ENCODE peak calls at places on chromosomes 5 and 9, in four cellular contexts. I is endothelial cell, A is Calu3, K is progenitor cell of endocrine pancreas. P is an unnamed sample.

GRCh38 chr9:94212091-94212490 is 47.0 kb upstream of the ZNF169 start:
- DNase-seq in I (no peak), A (no peak), K (no peak), P (no peak)

GRCh38 chr5:57166250-57166649 is 7.6 kb upstream of the GPBP1 start:
- DNase-seq in I (no peak), A (no peak), K (no peak), P (no peak)

GRCh38 chr9:128149001-128149701 is at the start of gene LCN2:
- DNase-seq in I (no peak), A (peak), K (no peak), P (no peak)

GRCh38 chr5:76125888-76126287 is 42.7 kb downstream of the SV2C start:
- DNase-seq in I (no peak), A (no peak), K (no peak), P (no peak)

GRCh38 chr5:99105216-99105615 is 176.4 kb upstream of the CHD1 start:
- DNase-seq in I (no peak), A (no peak), K (no peak), P (no peak)

GRCh38 chr5:175548899-175549311 is 70.5 kb downstream of the SFXN1 start:
- DNase-seq in I (no peak), A (no peak), K (no peak), P (no peak)

GRCh38 chr9:128360826-128361225 is 10.3 kb upstream of the URM1 start:
- DNase-seq in I (no peak), A (no peak), K (no peak), P (no peak)

GRCh38 chr5:50767588-50767987 is 101.2 kb downstream of the PARP8 start:
- DNase-seq in I (no peak), A (no peak), K (no peak), P (no peak)

GRCh38 chr5:134003064-134003956 is 1.5 kb downstream of the VDAC1 start:
- DNase-seq in I (no peak), A (no peak), K (no peak), P (no peak)

GRCh38 chr5:56700711-56701110 is 114.6 kb upstream of the MAP3K1 start:
- DNase-seq in I (no peak), A (no peak), K (no peak), P (no peak)

GRCh38 chr5:96567188-96567587 is 95.0 kb upstream of the CAST start:
- DNase-seq in I (no peak), A (no peak), K (no peak), P (no peak)

GRCh38 chr9:38159599-38159998 is 90.6 kb upstream of the SHB start:
- DNase-seq in I (no peak), A (no peak), K (no peak), P (no peak)

GRCh38 chr9:4832786-4833579 is 40.2 kb downstream of the RCL1 start:
- DNase-seq in I (no peak), A (peak), K (no peak), P (no peak)

GRCh38 chr5:90866333-90866732 is 307.7 kb downstream of the ADGRV1 start:
- DNase-seq in I (no peak), A (no peak), K (no peak), P (no peak)

GRCh38 chr5:90865194-90865593 is 306.6 kb downstream of the ADGRV1 start:
- DNase-seq in I (no peak), A (no peak), K (no peak), P (no peak)

GRCh38 chr5:90866915-90867715 is 308.5 kb downstream of the ADGRV1 start:
- DNase-seq in I (no peak), A (no peak), K (no peak), P (no peak)

DNA sequence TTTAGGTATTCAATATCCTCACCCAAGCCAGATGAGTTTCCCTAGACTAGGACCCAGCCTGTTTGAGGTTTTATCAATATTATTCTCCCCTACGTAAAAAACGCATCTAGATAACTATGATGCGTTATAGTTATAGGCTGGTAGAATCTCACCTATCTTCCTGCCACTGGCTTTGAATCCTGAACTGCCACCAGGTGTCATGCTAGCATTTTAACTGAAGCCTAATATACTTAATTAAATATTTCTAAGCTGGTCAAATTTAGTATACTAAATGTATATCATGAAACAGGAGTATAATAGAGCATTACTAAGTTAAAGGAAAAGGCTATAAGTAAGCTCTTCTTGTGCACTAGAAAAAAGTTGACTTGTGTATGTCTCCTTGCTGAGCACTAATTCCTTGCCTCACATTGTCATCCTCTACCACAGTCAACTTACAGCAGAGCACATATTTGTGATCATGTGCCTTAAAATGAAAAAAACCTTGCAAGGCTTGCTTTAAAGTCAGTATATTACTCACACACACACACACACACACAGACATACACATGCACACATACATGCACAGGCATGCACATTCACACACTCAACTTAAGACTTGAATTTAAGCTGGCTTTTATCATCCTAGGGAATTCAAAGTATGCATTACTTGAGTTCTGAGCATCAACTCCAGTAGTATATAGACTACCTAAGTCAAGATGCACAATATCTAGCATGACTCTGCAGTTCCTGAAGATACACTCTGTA is 303.4 kb downstream of the ADGRV1 start:
- DNase-seq in I (no peak), A (no peak), K (no peak), P (no peak)
- TF ChIP-seq CTCF in I (no peak), A (peak), K (no peak), P (no peak)

GRCh38 chr9:96230002-96230401 is 72.0 kb downstream of the HSD17B3 start:
- DNase-seq in I (no peak), A (no peak), K (no peak), P (no peak)
- TF ChIP-seq CTCF in I (no peak), A (no peak), K (no peak), P (no peak)

GRCh38 chr9:75185585-75186170 is 97.4 kb downstream of the OSTF1 start:
- DNase-seq in I (peak), A (peak), K (no peak), P (peak)
- TF ChIP-seq CTCF in I (peak), A (peak), K (peak), P (peak)

GRCh38 chr5:8993031-8993430 is 552.8 kb downstream of the SEMA5A start:
- DNase-seq in I (no peak), A (no peak), K (no peak), P (no peak)
- TF ChIP-seq CTCF in I (peak), A (no peak), K (peak), P (peak)

GRCh38 chr9:136342191-136343120 is 15.1 kb downstream of the GPSM1 start:
- DNase-seq in I (peak), A (peak), K (peak), P (peak)
- TF ChIP-seq CTCF in I (no peak), A (no peak), K (no peak), P (no peak)

DNA sequence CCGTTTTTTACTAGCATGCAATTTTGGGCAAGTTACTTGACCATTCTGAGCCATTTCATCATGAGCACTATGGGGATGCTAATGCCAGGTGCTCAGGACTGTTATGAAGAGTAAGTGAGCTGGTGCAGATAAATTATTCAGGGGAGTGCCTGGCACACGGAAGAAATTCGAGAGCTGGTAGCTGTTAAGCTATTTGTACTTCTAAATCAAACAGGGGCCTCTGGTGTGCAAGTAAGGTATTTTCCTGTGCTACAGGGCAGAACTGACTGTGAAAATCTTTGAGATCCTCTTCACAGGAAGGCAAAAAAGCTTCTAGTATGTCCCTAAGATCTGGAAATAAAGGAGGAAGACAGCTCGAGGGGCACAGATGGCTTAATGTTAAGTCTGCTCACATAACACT is 106.3 kb upstream of the SPOCK1 start:
- DNase-seq in I (no peak), A (no peak), K (no peak), P (no peak)
- TF ChIP-seq CTCF in I (no peak), A (no peak), K (no peak), P (peak)

GRCh38 chr5:33088176-33088575 is 352.6 kb upstream of the TARS1 start:
- DNase-seq in I (no peak), A (no peak), K (no peak), P (no peak)
- TF ChIP-seq CTCF in I (no peak), A (no peak), K (no peak), P (no peak)

DNA sequence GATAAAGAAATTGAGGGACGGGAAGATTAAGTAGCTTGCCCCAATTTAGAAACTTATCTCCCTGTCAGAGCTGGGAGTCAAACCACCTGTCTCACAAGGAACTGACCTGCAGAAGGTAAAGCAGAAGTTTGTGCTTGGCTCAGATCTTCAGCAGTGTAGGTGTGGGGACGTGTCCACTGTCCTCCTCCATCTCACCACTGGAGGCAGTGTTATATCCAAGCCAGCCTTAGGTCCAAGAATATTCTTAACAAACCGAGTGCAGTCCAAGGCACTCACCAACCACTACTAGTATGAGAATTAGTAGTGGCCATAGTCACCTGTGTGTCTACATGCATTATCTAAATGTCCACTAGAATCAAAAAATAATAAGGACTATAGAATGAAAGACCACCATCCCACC is 86.3 kb upstream of the IRX1 start:
- DNase-seq in I (no peak), A (no peak), K (no peak), P (no peak)
- TF ChIP-seq CTCF in I (no peak), A (no peak), K (peak), P (no peak)